ENCODE peak calls at places on chromosome 7, in ten cellular contexts. O, G, W, D, K, R, E, C, Q and J are unnamed samples.

GRCh38 chr7:30549933-30550493 is 44.7 kb upstream of the GARS1 start:
- DNase-seq in C (no peak), G (no peak), D (no peak), E (no peak), O (no peak), K (no peak), Q (no peak), R (no peak), W (peak; percentile 17), J (no peak)

GRCh38 chr7:23863209-23863798 is 153.3 kb downstream of the STK31 start:
- DNase-seq in O (peak; percentile 41), K (no peak), E (no peak), W (peak; percentile 74), G (peak; percentile 4), C (no peak), D (no peak), Q (no peak), R (peak; percentile 39), J (no peak)

GRCh38 chr7:23458044-23458443 is 12.2 kb downstream of the IGF2BP3 start:
- DNase-seq in C (no peak), Q (no peak), D (no peak), K (no peak), E (no peak), G (no peak), R (no peak), O (no peak), W (no peak), J (no peak)

GRCh38 chr7:825386-825785 is 6.9 kb upstream of the SUN1 start:
- DNase-seq in R (peak; percentile 44), C (no peak), G (no peak), D (no peak), Q (no peak), E (no peak), K (no peak), O (peak; percentile 26), W (peak; percentile 62), J (no peak)

GRCh38 chr7:30028749-30029635 is 780 bp downstream of the PLEKHA8 start:
- DNase-seq in R (peak; percentile 41), W (peak; percentile 32), O (peak; percentile 28), E (peak; percentile 85), D (peak; percentile 69), K (no peak), G (no peak), Q (no peak), C (peak; percentile 63), J (no peak)

GRCh38 chr7:79495544-79496272 is 42.2 kb upstream of the MAGI2 start:
- DNase-seq in R (peak; percentile 63), G (no peak), W (peak; percentile 68), D (no peak), E (no peak), K (no peak), Q (no peak), C (no peak), O (peak; percentile 76), J (no peak)

GRCh38 chr7:112630565-112630964 is 149.8 kb downstream of the LSMEM1 start:
- DNase-seq in W (peak; percentile 89), C (no peak), Q (no peak), G (no peak), D (no peak), O (peak; percentile 63), K (no peak), E (no peak), R (peak; percentile 51), J (no peak)

GRCh38 chr7:74289018-74289659 is at the start of gene CLIP2:
- DNase-seq in K (peak; percentile 63), E (peak; percentile 90), R (peak; percentile 88), W (peak; percentile 82), G (no peak), C (peak; percentile 84), D (peak; percentile 88), O (peak; percentile 79), Q (peak; percentile 62), J (peak; percentile 92)

GRCh38 chr7:88306590-88307048 is at the start of gene STEAP4:
- DNase-seq in D (peak; percentile 89), O (peak; percentile 39), Q (no peak), K (peak; percentile 71), E (peak; percentile 77), G (no peak), R (peak; percentile 89), W (peak; percentile 67), C (peak; percentile 89), J (no peak)

GRCh38 chr7:101179117-101179779 is 845 bp downstream of the NAT16 start:
- DNase-seq in O (no peak), R (no peak), Q (no peak), G (no peak), W (no peak), D (no peak), C (no peak), E (no peak), K (no peak), J (no peak)

GRCh38 chr7:148852272-148852671 is 31.8 kb downstream of the EZH2 start:
- DNase-seq in O (no peak), D (no peak), C (no peak), R (no peak), Q (no peak), E (no peak), K (no peak), G (no peak), W (no peak), J (no peak)

GRCh38 chr7:148849393-148850098 is 34.5 kb downstream of the EZH2 start:
- DNase-seq in C (no peak), W (peak; percentile 31), D (no peak), K (no peak), R (no peak), E (no peak), O (no peak), G (no peak), Q (no peak), J (no peak)

GRCh38 chr7:148847815-148848726 is 36.0 kb downstream of the EZH2 start:
- DNase-seq in G (no peak), E (no peak), C (no peak), O (no peak), W (no peak), D (no peak), R (no peak), Q (no peak), K (no peak), J (no peak)

GRCh38 chr7:148854975-148855374 is 29.1 kb downstream of the EZH2 start:
- DNase-seq in R (no peak), K (no peak), D (no peak), W (no peak), E (no peak), C (no peak), O (no peak), Q (no peak), G (no peak), J (no peak)

GRCh38 chr7:148850564-148850963 is 33.5 kb downstream of the EZH2 start:
- DNase-seq in W (no peak), E (no peak), C (no peak), R (no peak), K (no peak), G (no peak), Q (no peak), O (no peak), D (no peak), J (no peak)
- TF ChIP-seq CTCF in W (no peak), E (no peak), C (no peak), R (no peak), K (no peak), G (no peak), Q (no peak), O (no peak), D (no peak), J (no peak)

GRCh38 chr7:84100866-84101265 is 93.7 kb downstream of the SEMA3A start:
- DNase-seq in G (no peak), D (no peak), O (peak; percentile 40), K (no peak), C (no peak), E (no peak), R (peak; percentile 41), Q (no peak), W (peak; percentile 70), J (no peak)
- TF ChIP-seq CTCF in G (peak; percentile 18), D (no peak), O (peak; percentile 32), K (no peak), C (no peak), E (no peak), R (peak; percentile 40), Q (no peak), W (no peak), J (peak; percentile 13)

GRCh38 chr7:80881361-80881760 is 37.5 kb downstream of the SEMA3C start:
- DNase-seq in C (no peak), O (no peak), R (no peak), G (no peak), Q (no peak), K (no peak), E (no peak), D (no peak), W (no peak), J (no peak)

GRCh38 chr7:80875537-80876120 is 43.2 kb downstream of the SEMA3C start:
- DNase-seq in K (no peak), Q (no peak), C (no peak), G (no peak), D (no peak), O (no peak), W (no peak), R (no peak), E (no peak), J (no peak)

GRCh38 chr7:80873140-80873539 is 45.7 kb downstream of the SEMA3C start:
- DNase-seq in R (no peak), G (no peak), K (no peak), W (no peak), C (no peak), D (no peak), O (no peak), E (no peak), Q (no peak), J (no peak)

GRCh38 chr7:80879849-80880248 is 39.0 kb downstream of the SEMA3C start:
- DNase-seq in R (peak; percentile 56), G (no peak), K (no peak), O (peak; percentile 49), Q (no peak), D (no peak), E (no peak), C (no peak), W (peak; percentile 85), J (no peak)

GRCh38 chr7:80876894-80877414 is 41.9 kb downstream of the SEMA3C start:
- DNase-seq in G (peak; percentile 66), D (no peak), C (peak; percentile 51), E (no peak), W (peak; percentile 27), R (no peak), K (no peak), Q (no peak), O (peak; percentile 52), J (no peak)
- TF ChIP-seq CTCF in G (no peak), D (no peak), C (no peak), E (no peak), W (no peak), R (no peak), K (no peak), Q (no peak), O (no peak), J (no peak)

DNA sequence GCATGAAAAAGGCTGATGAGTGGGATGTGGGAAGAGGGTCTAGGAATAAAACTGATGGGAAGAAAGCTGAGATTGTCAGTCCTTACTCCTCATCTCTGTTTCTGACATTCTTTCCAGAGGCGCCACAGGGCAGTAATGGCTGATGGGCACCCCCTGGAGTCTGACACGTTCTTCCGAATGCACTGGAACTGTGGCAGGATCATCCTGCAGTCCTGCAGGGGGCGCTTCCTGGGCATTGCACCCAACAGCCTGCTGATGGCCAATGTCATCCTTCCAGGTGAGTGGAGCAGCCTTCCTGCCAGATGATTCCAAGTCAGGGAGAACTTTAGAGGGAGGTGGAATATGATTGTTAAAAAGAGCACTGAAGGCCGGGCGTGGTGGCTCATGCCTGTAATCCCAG is 4.8 kb downstream of the FSCN3 start:
- DNase-seq in O (no peak), D (no peak), G (no peak), Q (no peak), R (no peak), W (no peak), K (no peak), E (no peak), C (no peak), J (no peak)
- TF ChIP-seq CTCF in O (peak; percentile 25), D (no peak), G (peak; percentile 35), Q (no peak), R (peak; percentile 38), W (no peak), K (no peak), E (no peak), C (no peak), J (no peak)